ENCODE peak calls at places on chromosomes 11 and 22, in ten cellular contexts. U is GM12865; J is CD4-positive, alpha-beta T cell; R is WTC11; E is CD8-positive, alpha-beta T cell; K is fibroblast of lung; G is Panc1; L is upper lobe of right lung; T is kidney epithelial cell; N is ovary. B is an unnamed sample.

GRCh38 chr11:83464181-83464580 is 178.0 kb upstream of the CCDC90B start:
- DNase-seq in L (no peak), U (no peak), G (no peak), J (no peak), E (no peak), N (no peak), T (no peak), K (no peak), R (no peak), B (no peak)

GRCh38 chr22:34866501-34867171 is 199.3 kb upstream of the ISX start:
- DNase-seq in K (peak), L (no peak), G (no peak), E (no peak), T (peak), N (no peak), R (no peak), J (no peak), U (no peak), B (no peak)

GRCh38 chr11:18798941-18799469 is 7.4 kb upstream of the PTPN5 start:
- DNase-seq in T (no peak), N (no peak), K (no peak), E (no peak), R (no peak), L (no peak), J (no peak), U (no peak), G (no peak), B (no peak)

GRCh38 chr11:14411818-14412217 is 52.8 kb upstream of the RRAS2 start:
- DNase-seq in R (no peak), K (peak), G (no peak), U (no peak), J (no peak), E (no peak), T (no peak), N (no peak), L (no peak), B (no peak)

GRCh38 chr22:23035557-23036277 is 34.6 kb upstream of the GNAZ start:
- DNase-seq in J (no peak), U (peak), T (no peak), L (no peak), G (no peak), K (no peak), R (no peak), N (no peak), E (no peak), B (no peak)

GRCh38 chr22:22545084-22545483 is 14.0 kb downstream of the PRAME start:
- DNase-seq in U (no peak), J (no peak), N (no peak), R (no peak), G (no peak), K (no peak), E (no peak), L (no peak), T (no peak), B (no peak)

GRCh38 chr11:30314625-30315024 is 8.3 kb upstream of the ARL14EP start:
- DNase-seq in R (no peak), U (peak), J (no peak), E (no peak), T (no peak), G (no peak), K (no peak), L (no peak), N (no peak), B (no peak)

GRCh38 chr11:12731841-12732336 is 57.7 kb downstream of the TEAD1 start:
- DNase-seq in J (no peak), R (no peak), L (no peak), N (no peak), U (no peak), T (no peak), G (no peak), K (peak), E (no peak), B (no peak)

GRCh38 chr22:27382947-27383346 is 418.6 kb downstream of the MN1 start:
- DNase-seq in R (no peak), L (no peak), J (no peak), N (no peak), K (no peak), T (no peak), E (no peak), U (no peak), G (no peak), B (no peak)

GRCh38 chr11:130314184-130314748 is 451 bp downstream of the ZBTB44 start:
- DNase-seq in L (peak), J (peak), U (no peak), T (no peak), R (peak), E (peak), G (no peak), K (peak), N (peak), B (no peak)

GRCh38 chr22:26364066-26365015 is 64.7 kb upstream of the ASPHD2 start:
- DNase-seq in J (peak), E (peak), L (no peak), T (peak), U (peak), N (peak), R (peak), K (peak), G (peak), B (no peak)

GRCh38 chr11:111733009-111733408 is 33.2 kb downstream of the PPP2R1B start:
- DNase-seq in L (peak), G (no peak), E (no peak), K (peak), N (peak), U (no peak), T (no peak), R (no peak), J (no peak), B (no peak)

GRCh38 chr11:119065369-119065768 is 2.2 kb upstream of the VPS11 start:
- DNase-seq in N (no peak), E (peak), G (no peak), T (no peak), L (no peak), J (no peak), U (peak), R (peak), K (peak), B (no peak)
- TF ChIP-seq CTCF in N (no peak), E (peak), G (peak), T (peak), L (peak), J (peak), U (peak), R (peak), K (peak), B (peak)

GRCh38 chr11:133830931-133831907 is 14.1 kb downstream of the SPATA19 start:
- DNase-seq in N (no peak), E (peak), T (no peak), K (no peak), L (no peak), J (no peak), U (no peak), G (no peak), R (peak), B (no peak)
- TF ChIP-seq CTCF in N (no peak), E (no peak), T (peak), K (no peak), L (peak), J (no peak), U (peak), G (peak), R (peak), B (peak)

DNA sequence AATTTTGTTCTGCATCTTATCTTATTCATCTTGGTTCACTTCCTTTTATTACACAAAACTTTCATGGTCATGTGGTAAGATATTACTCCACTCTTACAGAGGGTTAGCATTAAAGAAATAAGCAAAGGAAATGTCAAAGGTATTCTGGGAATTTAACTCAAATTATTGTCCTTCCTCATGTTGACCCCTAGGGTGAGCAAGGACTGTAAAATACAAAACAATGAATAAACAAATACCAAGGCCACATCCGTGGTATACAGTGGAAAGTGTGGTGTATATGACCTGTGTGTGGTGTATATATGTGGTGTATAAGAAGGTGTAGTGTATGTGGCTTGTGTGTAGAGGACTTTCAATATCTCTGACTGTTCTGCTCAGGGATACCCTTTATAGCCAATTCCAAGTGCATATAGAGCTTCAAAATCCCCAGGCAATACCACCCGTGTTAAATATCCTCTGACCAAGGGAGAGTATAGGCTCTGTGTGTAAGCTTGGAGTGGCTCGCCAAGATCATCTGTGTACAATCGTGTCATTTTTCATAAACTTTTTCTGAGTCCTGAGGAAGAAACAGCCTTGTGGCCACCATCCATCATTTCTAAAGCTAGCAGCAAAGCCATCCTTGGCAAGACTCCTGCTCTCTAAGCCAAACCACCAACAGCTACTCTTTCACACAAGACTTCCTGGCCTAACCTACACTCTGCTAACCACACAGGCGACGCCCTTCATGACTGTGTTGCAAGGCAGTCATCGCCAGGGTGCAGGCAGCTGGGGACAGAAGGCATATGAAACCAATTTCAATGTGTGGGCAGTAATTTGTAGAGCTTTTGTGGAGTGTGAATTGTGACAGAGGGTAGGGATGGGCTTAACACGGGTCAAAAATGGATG is 548.0 kb downstream of the ETS1 start:
- DNase-seq in N (no peak), R (no peak), U (peak), G (no peak), J (peak), K (peak), E (peak), L (peak), T (no peak), B (no peak)
- TF ChIP-seq CTCF in N (no peak), R (no peak), U (no peak), G (no peak), J (peak), K (peak), E (peak), L (peak), T (no peak), B (peak)

GRCh38 chr11:122210378-122210995 is 94.5 kb upstream of the BLID start:
- DNase-seq in K (no peak), U (no peak), R (no peak), N (no peak), G (no peak), E (no peak), J (no peak), L (no peak), T (no peak), B (no peak)

GRCh38 chr11:122214567-122214966 is 98.6 kb upstream of the BLID start:
- DNase-seq in T (no peak), N (no peak), J (no peak), R (no peak), K (peak), G (no peak), L (no peak), E (no peak), U (no peak), B (no peak)

GRCh38 chr11:122215244-122215992 is 99.4 kb upstream of the BLID start:
- DNase-seq in K (peak), U (peak), L (peak), T (no peak), J (no peak), R (peak), G (no peak), E (peak), N (peak), B (no peak)

GRCh38 chr11:122214080-122214479 is 98.1 kb upstream of the BLID start:
- DNase-seq in N (no peak), U (no peak), J (no peak), T (no peak), G (no peak), R (no peak), E (no peak), K (no peak), L (no peak), B (no peak)

GRCh38 chr11:122213111-122213510 is 97.1 kb upstream of the BLID start:
- DNase-seq in R (no peak), U (no peak), T (no peak), K (no peak), J (no peak), E (no peak), L (no peak), G (no peak), N (no peak), B (no peak)
- TF ChIP-seq CTCF in R (no peak), U (no peak), T (no peak), K (no peak), J (no peak), E (no peak), L (no peak), G (no peak), N (no peak), B (no peak)

DNA sequence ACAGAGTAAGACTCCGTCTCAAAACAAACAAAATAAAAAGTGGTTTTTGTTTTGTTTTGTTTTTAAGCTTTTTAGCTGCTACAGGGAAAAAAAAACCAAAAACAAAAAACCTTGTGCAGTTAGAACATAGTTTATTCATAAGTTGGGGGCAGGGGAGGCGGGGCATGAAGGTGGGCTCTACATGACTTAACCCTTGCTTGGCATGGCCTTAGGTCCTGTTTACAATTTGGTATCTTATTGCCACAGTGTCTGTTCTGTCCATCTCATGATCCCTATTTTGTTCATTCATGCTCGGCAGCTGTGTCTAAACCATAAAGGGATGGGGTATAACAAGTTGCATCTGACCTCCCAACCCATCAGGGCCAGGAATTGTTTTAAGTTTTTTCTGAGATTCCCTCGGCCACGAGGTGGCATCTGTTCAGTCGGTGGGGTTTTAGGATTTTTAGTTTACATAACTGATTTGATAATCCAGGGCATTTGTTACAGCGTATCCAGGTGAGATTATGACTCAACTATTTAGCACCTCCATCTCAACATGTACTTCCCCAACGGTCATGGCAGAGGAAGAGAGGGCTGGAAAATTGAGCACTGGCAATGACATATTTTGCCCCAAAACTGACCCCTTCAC is 6.9 kb downstream of the AP5B1 start:
- DNase-seq in G (no peak), U (no peak), J (no peak), T (no peak), L (peak), N (no peak), E (no peak), K (no peak), R (no peak), B (no peak)
- TF ChIP-seq CTCF in G (peak), U (no peak), J (no peak), T (no peak), L (no peak), N (no peak), E (no peak), K (peak), R (no peak), B (no peak)

DNA sequence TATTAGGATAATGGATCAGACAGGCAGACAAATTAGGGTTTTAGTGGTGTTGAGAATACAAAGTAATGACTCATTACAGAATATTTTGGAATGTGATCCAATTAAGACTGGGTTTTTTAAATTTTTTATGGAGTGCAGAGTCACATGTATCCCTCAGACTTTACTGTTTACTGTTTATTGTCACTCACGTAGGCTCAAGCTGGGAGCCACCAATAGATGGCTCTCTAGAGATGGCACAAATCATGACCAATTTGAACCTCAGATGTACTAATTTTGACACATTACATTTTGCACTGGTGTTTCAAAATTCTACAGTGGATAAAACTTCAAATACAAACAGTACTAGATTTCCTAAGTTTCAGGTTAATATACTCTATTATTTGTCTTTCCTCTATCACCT is 53.6 kb upstream of the ANO3 start:
- DNase-seq in G (no peak), K (no peak), E (no peak), J (no peak), U (no peak), L (no peak), T (no peak), N (no peak), R (no peak), B (no peak)
- TF ChIP-seq CTCF in G (peak), K (no peak), E (no peak), J (no peak), U (no peak), L (no peak), T (no peak), N (no peak), R (no peak), B (peak)

DNA sequence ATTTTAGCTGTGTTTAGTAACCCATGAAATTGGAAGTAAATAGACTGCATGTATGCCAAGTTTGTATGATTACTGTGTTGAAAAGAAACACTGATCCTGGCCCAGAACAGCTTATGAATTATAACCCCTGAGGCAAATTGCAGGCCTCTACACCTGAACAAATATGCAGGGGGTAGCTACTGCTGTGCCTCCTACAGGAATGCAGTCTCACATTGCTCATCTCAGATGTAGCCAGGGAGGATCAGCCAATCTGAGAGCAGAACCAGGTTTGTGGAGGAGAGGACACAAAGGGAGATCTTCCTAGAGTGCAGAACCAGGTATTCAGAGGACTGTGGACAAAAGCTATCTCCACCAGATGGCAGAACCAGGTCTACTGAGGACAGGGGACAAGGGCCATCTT is 442.2 kb upstream of the DDI1 start:
- DNase-seq in T (no peak), U (no peak), N (no peak), G (no peak), E (no peak), L (no peak), K (no peak), R (no peak), J (no peak), B (no peak)
- TF ChIP-seq CTCF in T (no peak), U (no peak), N (no peak), G (no peak), E (no peak), L (no peak), K (no peak), R (no peak), J (no peak), B (no peak)

DNA sequence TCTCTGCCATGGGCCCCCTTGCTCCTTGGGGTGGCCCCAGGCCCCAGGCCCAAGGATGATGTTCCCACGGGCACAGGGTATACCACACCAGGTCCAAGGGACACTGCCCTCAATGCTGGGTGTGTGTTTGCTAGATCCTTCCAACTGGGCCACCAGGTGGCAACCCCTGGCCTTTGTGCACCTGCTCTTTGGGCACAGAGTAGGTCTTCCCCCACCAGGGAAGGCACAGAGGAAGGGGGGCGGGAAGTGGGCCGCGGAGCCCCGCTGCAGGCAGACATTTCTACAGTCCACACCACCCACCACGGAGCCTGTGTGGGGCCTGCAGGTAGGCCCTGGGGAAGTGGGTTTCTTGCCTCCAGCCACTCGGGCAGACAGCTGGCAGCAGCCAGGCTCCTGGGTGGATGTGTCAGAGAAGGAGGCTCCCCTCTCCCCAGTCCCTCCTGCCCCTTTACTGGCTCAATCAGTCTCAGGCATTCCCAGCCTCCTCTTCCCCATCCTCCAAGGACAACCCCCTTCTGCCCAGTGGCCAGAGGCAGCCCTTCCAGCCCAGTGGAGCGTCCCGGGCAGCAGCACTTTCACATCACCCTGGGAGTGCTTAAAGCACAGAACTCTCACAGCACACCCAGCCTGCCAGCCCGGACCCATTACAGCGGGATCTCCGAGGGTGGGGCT is 21.6 kb downstream of the MAFF start:
- DNase-seq in T (peak), U (no peak), E (no peak), R (no peak), N (no peak), L (no peak), G (no peak), J (no peak), K (no peak), B (no peak)
- TF ChIP-seq CTCF in T (peak), U (no peak), E (no peak), R (no peak), N (no peak), L (no peak), G (no peak), J (no peak), K (no peak), B (no peak)